ENCODE peak calls at places on chromosomes 6 and 20, in nine cellular contexts. One of them, this sample, is unnamed.

GRCh38 chr6:41626917-41627316 is 11.4 kb upstream of the MDFI start:
- DNase-seq in A673: peak
- DNase-seq in A549: no peak
- DNase-seq in upper lobe of left lung: no peak
- DNase-seq in prostate gland: no peak
- DNase-seq in HepG2: no peak
- DNase-seq in mesothelial cell of epicardium: no peak
- DNase-seq in Peyer's patch: no peak
- DNase-seq in esophagus squamous epithelium: no peak
- DNase-seq in this sample: no peak

GRCh38 chr20:47540443-47541354 is 39.0 kb downstream of the NCOA3 start:
- DNase-seq in A549: peak
- DNase-seq in mesothelial cell of epicardium: no peak
- DNase-seq in esophagus squamous epithelium: no peak
- DNase-seq in A673: peak
- DNase-seq in HepG2: peak
- DNase-seq in Peyer's patch: no peak
- DNase-seq in prostate gland: no peak
- DNase-seq in upper lobe of left lung: no peak
- DNase-seq in this sample: peak

GRCh38 chr6:13368716-13369115 is 40.4 kb upstream of the TBC1D7 start:
- DNase-seq in mesothelial cell of epicardium: no peak
- DNase-seq in A673: peak
- DNase-seq in prostate gland: no peak
- DNase-seq in upper lobe of left lung: no peak
- DNase-seq in HepG2: no peak
- DNase-seq in esophagus squamous epithelium: no peak
- DNase-seq in Peyer's patch: no peak
- DNase-seq in A549: no peak
- DNase-seq in this sample: peak

GRCh38 chr6:52571099-52571755 is 5.6 kb downstream of the TRAM2 start:
- DNase-seq in A673: no peak
- DNase-seq in mesothelial cell of epicardium: no peak
- DNase-seq in esophagus squamous epithelium: no peak
- DNase-seq in upper lobe of left lung: no peak
- DNase-seq in prostate gland: no peak
- DNase-seq in HepG2: no peak
- DNase-seq in Peyer's patch: no peak
- DNase-seq in A549: no peak
- DNase-seq in this sample: no peak

GRCh38 chr20:54255157-54255556 is 47.3 kb downstream of the PFDN4 start:
- DNase-seq in A673: no peak
- DNase-seq in A549: no peak
- DNase-seq in esophagus squamous epithelium: no peak
- DNase-seq in HepG2: no peak
- DNase-seq in upper lobe of left lung: no peak
- DNase-seq in Peyer's patch: no peak
- DNase-seq in mesothelial cell of epicardium: no peak
- DNase-seq in prostate gland: no peak
- DNase-seq in this sample: peak

GRCh38 chr20:35660122-35660937 is 4.4 kb downstream of the CPNE1 start:
- DNase-seq in mesothelial cell of epicardium: no peak
- DNase-seq in A549: no peak
- DNase-seq in prostate gland: no peak
- DNase-seq in HepG2: no peak
- DNase-seq in upper lobe of left lung: no peak
- DNase-seq in esophagus squamous epithelium: no peak
- DNase-seq in Peyer's patch: no peak
- DNase-seq in A673: no peak
- DNase-seq in this sample: no peak

GRCh38 chr6:117110146-117110545 is 155.2 kb upstream of the VGLL2 start:
- DNase-seq in esophagus squamous epithelium: no peak
- DNase-seq in HepG2: no peak
- DNase-seq in upper lobe of left lung: no peak
- DNase-seq in Peyer's patch: no peak
- DNase-seq in A549: no peak
- DNase-seq in mesothelial cell of epicardium: no peak
- DNase-seq in prostate gland: no peak
- DNase-seq in A673: no peak
- DNase-seq in this sample: no peak

GRCh38 chr6:71400852-71401251 is 112.2 kb downstream of the OGFRL1 start:
- DNase-seq in mesothelial cell of epicardium: no peak
- DNase-seq in upper lobe of left lung: no peak
- DNase-seq in Peyer's patch: no peak
- DNase-seq in prostate gland: no peak
- DNase-seq in A673: no peak
- DNase-seq in esophagus squamous epithelium: no peak
- DNase-seq in A549: no peak
- DNase-seq in HepG2: no peak
- DNase-seq in this sample: no peak

GRCh38 chr20:44231713-44232468 is 15.2 kb upstream of the GDAP1L1 start:
- DNase-seq in esophagus squamous epithelium: no peak
- DNase-seq in prostate gland: no peak
- DNase-seq in A673: peak
- DNase-seq in Peyer's patch: no peak
- DNase-seq in upper lobe of left lung: no peak
- DNase-seq in A549: peak
- DNase-seq in mesothelial cell of epicardium: no peak
- DNase-seq in HepG2: peak
- DNase-seq in this sample: no peak
- TF ChIP-seq CTCF in esophagus squamous epithelium: no peak
- TF ChIP-seq CTCF in prostate gland: no peak
- TF ChIP-seq CTCF in A673: no peak
- TF ChIP-seq CTCF in Peyer's patch: no peak
- TF ChIP-seq CTCF in upper lobe of left lung: no peak
- TF ChIP-seq CTCF in A549: no peak
- TF ChIP-seq CTCF in mesothelial cell of epicardium: no peak
- TF ChIP-seq CTCF in HepG2: peak
- TF ChIP-seq CTCF in this sample: peak

GRCh38 chr6:134455319-134455718 is 137.4 kb upstream of the SGK1 start:
- DNase-seq in prostate gland: no peak
- DNase-seq in upper lobe of left lung: no peak
- DNase-seq in HepG2: no peak
- DNase-seq in mesothelial cell of epicardium: no peak
- DNase-seq in esophagus squamous epithelium: no peak
- DNase-seq in Peyer's patch: no peak
- DNase-seq in A673: no peak
- DNase-seq in A549: no peak
- DNase-seq in this sample: no peak

GRCh38 chr6:134456284-134456683 is 138.4 kb upstream of the SGK1 start:
- DNase-seq in upper lobe of left lung: no peak
- DNase-seq in HepG2: no peak
- DNase-seq in mesothelial cell of epicardium: no peak
- DNase-seq in prostate gland: no peak
- DNase-seq in Peyer's patch: no peak
- DNase-seq in esophagus squamous epithelium: no peak
- DNase-seq in A549: no peak
- DNase-seq in A673: no peak
- DNase-seq in this sample: no peak

GRCh38 chr6:134457941-134458340 is 140.0 kb upstream of the SGK1 start:
- DNase-seq in prostate gland: no peak
- DNase-seq in upper lobe of left lung: no peak
- DNase-seq in A673: no peak
- DNase-seq in mesothelial cell of epicardium: no peak
- DNase-seq in esophagus squamous epithelium: no peak
- DNase-seq in Peyer's patch: no peak
- DNase-seq in A549: peak
- DNase-seq in HepG2: no peak
- DNase-seq in this sample: no peak

GRCh38 chr6:134454794-134455193 is 136.9 kb upstream of the SGK1 start:
- DNase-seq in esophagus squamous epithelium: no peak
- DNase-seq in A673: no peak
- DNase-seq in mesothelial cell of epicardium: no peak
- DNase-seq in upper lobe of left lung: no peak
- DNase-seq in prostate gland: no peak
- DNase-seq in HepG2: no peak
- DNase-seq in Peyer's patch: no peak
- DNase-seq in A549: no peak
- DNase-seq in this sample: no peak

DNA sequence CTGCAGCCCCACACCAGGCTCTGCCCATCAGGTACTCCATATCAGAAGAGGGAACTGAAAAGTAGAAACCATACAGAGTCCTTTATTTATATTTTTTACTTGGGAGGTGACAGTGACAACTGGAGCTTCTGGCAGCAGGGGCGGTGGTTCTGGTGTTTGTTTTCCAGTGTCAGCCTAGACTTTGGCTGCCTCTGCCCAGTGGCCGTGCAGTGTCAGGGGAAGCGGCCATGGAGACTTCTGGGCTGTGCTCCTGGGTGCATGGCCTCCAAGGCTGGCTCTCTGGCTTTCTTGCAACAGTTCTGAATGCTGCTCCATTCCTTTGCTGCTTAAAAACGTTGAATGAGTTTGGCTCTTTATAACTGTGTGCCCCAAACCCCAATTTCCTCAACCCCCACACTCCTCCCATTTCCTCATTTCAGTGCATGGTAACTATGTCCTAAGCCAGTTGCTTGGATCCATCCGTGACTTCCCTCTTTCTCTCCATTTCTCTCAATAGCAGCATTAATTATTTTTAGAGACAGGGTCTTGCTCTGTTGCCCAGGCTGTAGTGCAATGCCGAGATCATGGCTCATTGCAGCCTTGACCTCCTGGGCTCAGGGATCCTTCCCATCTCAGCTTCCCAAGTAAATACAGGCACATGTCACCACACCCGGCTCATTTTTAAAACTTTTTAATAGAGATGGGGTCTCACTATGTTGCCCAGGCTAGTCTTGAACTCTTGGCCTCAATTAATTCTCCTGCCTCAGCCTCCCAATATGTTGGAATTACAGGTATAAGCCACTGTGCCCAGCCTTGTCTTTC is 141.1 kb upstream of the SGK1 start:
- DNase-seq in upper lobe of left lung: peak
- DNase-seq in mesothelial cell of epicardium: no peak
- DNase-seq in A673: no peak
- DNase-seq in A549: no peak
- DNase-seq in prostate gland: no peak
- DNase-seq in esophagus squamous epithelium: no peak
- DNase-seq in Peyer's patch: no peak
- DNase-seq in HepG2: no peak
- DNase-seq in this sample: no peak
- TF ChIP-seq CTCF in upper lobe of left lung: no peak
- TF ChIP-seq CTCF in mesothelial cell of epicardium: no peak
- TF ChIP-seq CTCF in A673: no peak
- TF ChIP-seq CTCF in A549: no peak
- TF ChIP-seq CTCF in prostate gland: no peak
- TF ChIP-seq CTCF in esophagus squamous epithelium: no peak
- TF ChIP-seq CTCF in Peyer's patch: no peak
- TF ChIP-seq CTCF in HepG2: no peak
- TF ChIP-seq CTCF in this sample: no peak

GRCh38 chr6:37569999-37570776 is 70.5 kb upstream of the CCDC167 start:
- DNase-seq in A549: no peak
- DNase-seq in esophagus squamous epithelium: no peak
- DNase-seq in mesothelial cell of epicardium: no peak
- DNase-seq in Peyer's patch: no peak
- DNase-seq in A673: no peak
- DNase-seq in HepG2: no peak
- DNase-seq in prostate gland: no peak
- DNase-seq in upper lobe of left lung: no peak
- DNase-seq in this sample: no peak

GRCh38 chr6:37566209-37566859 is 66.6 kb upstream of the CCDC167 start:
- DNase-seq in HepG2: no peak
- DNase-seq in esophagus squamous epithelium: no peak
- DNase-seq in prostate gland: peak
- DNase-seq in A549: no peak
- DNase-seq in Peyer's patch: peak
- DNase-seq in mesothelial cell of epicardium: peak
- DNase-seq in A673: peak
- DNase-seq in upper lobe of left lung: peak
- DNase-seq in this sample: no peak

GRCh38 chr6:37569317-37569716 is 69.6 kb upstream of the CCDC167 start:
- DNase-seq in HepG2: no peak
- DNase-seq in Peyer's patch: no peak
- DNase-seq in A673: no peak
- DNase-seq in prostate gland: no peak
- DNase-seq in mesothelial cell of epicardium: no peak
- DNase-seq in upper lobe of left lung: no peak
- DNase-seq in esophagus squamous epithelium: no peak
- DNase-seq in A549: no peak
- DNase-seq in this sample: no peak

GRCh38 chr6:37561361-37561760 is 61.7 kb upstream of the CCDC167 start:
- DNase-seq in A673: no peak
- DNase-seq in A549: no peak
- DNase-seq in HepG2: no peak
- DNase-seq in Peyer's patch: no peak
- DNase-seq in upper lobe of left lung: no peak
- DNase-seq in prostate gland: no peak
- DNase-seq in mesothelial cell of epicardium: no peak
- DNase-seq in esophagus squamous epithelium: no peak
- DNase-seq in this sample: no peak

DNA sequence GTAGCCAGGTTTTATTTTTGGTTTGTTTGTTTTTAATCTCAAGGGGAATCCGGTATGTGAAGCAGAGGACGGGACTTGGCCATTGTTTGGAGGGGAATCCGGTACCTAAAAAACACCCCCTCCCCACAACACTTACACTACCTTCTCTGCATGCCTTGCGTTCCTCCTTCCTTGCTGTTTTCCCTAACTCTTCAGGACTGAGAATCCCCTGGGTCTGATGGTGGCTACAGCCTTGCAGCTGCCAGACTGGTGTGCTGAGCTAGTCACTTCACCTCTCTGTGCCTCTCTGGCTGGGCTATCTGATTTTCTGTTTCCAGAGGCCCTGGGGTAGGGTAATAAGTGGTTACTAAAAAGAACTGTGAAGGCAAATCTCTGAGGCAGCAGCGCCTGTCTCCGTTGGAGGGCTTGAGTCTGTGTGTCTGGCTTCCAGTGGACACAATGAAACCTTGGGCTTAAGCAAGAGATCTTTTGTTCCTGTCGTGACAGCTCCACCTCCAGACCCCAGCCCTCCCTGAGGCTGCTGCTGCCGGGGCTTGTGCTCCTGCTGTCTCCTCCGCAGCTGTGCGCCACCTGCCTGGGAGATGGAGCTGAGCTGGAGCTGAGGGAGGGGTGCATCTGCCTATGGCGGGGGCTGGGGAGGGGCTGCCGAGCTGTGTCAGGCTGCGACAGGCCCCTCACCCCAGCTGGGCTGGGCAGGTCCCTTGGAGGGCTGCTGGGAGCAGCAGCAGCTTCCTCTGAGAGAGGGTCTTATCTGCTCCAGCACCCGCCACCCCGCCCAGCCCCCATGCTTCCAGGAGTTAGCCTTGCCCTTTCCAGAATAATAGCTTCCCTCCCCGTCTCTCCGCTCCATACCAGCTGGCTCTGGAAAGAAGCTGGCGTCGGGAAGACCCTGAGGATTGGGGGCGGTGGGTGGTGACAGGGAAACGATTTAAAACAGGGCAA is 65.8 kb upstream of the CCDC167 start:
- DNase-seq in A673: peak
- DNase-seq in prostate gland: no peak
- DNase-seq in esophagus squamous epithelium: no peak
- DNase-seq in A549: no peak
- DNase-seq in upper lobe of left lung: peak
- DNase-seq in Peyer's patch: no peak
- DNase-seq in HepG2: no peak
- DNase-seq in mesothelial cell of epicardium: peak
- DNase-seq in this sample: no peak
- TF ChIP-seq CTCF in A673: peak
- TF ChIP-seq CTCF in prostate gland: no peak
- TF ChIP-seq CTCF in esophagus squamous epithelium: no peak
- TF ChIP-seq CTCF in A549: no peak
- TF ChIP-seq CTCF in upper lobe of left lung: no peak
- TF ChIP-seq CTCF in Peyer's patch: no peak
- TF ChIP-seq CTCF in HepG2: peak
- TF ChIP-seq CTCF in mesothelial cell of epicardium: no peak
- TF ChIP-seq CTCF in this sample: no peak

GRCh38 chr6:129736105-129736504 is 26.1 kb upstream of the ARHGAP18 start:
- DNase-seq in upper lobe of left lung: no peak
- DNase-seq in Peyer's patch: no peak
- DNase-seq in prostate gland: no peak
- DNase-seq in A673: no peak
- DNase-seq in A549: no peak
- DNase-seq in esophagus squamous epithelium: no peak
- DNase-seq in mesothelial cell of epicardium: no peak
- DNase-seq in HepG2: no peak
- DNase-seq in this sample: no peak

GRCh38 chr6:129744201-129744879 is 34.4 kb upstream of the ARHGAP18 start:
- DNase-seq in upper lobe of left lung: no peak
- DNase-seq in mesothelial cell of epicardium: no peak
- DNase-seq in HepG2: peak
- DNase-seq in prostate gland: no peak
- DNase-seq in A549: peak
- DNase-seq in esophagus squamous epithelium: no peak
- DNase-seq in A673: peak
- DNase-seq in Peyer's patch: no peak
- DNase-seq in this sample: peak

GRCh38 chr6:129744880-129745237 is 34.9 kb upstream of the ARHGAP18 start:
- DNase-seq in esophagus squamous epithelium: no peak
- DNase-seq in HepG2: no peak
- DNase-seq in A549: no peak
- DNase-seq in A673: no peak
- DNase-seq in Peyer's patch: no peak
- DNase-seq in prostate gland: no peak
- DNase-seq in mesothelial cell of epicardium: no peak
- DNase-seq in upper lobe of left lung: no peak
- DNase-seq in this sample: no peak

GRCh38 chr6:129740013-129740412 is 30.0 kb upstream of the ARHGAP18 start:
- DNase-seq in A549: no peak
- DNase-seq in Peyer's patch: no peak
- DNase-seq in prostate gland: no peak
- DNase-seq in mesothelial cell of epicardium: no peak
- DNase-seq in upper lobe of left lung: no peak
- DNase-seq in esophagus squamous epithelium: no peak
- DNase-seq in HepG2: no peak
- DNase-seq in A673: no peak
- DNase-seq in this sample: no peak
- TF ChIP-seq CTCF in A549: no peak
- TF ChIP-seq CTCF in Peyer's patch: no peak
- TF ChIP-seq CTCF in prostate gland: no peak
- TF ChIP-seq CTCF in mesothelial cell of epicardium: no peak
- TF ChIP-seq CTCF in upper lobe of left lung: no peak
- TF ChIP-seq CTCF in esophagus squamous epithelium: no peak
- TF ChIP-seq CTCF in HepG2: no peak
- TF ChIP-seq CTCF in A673: no peak
- TF ChIP-seq CTCF in this sample: no peak